ENCODE peak calls at places on chromosomes 12 and 14, in ten cellular contexts. C, R, G, D, J, U, Y, N, X and M are unnamed samples.

GRCh38 chr14:48323655-48324054 is 648.2 kb upstream of the MDGA2 start:
- DNase-seq in C (peak; percentile 66), R (no peak), G (no peak), D (peak; percentile 3), J (no peak), U (no peak), Y (no peak), N (no peak), X (no peak), M (no peak)

GRCh38 chr14:100850841-100851585 is 25.1 kb downstream of the MEG3 start:
- DNase-seq in C (no peak), R (peak; percentile 73), G (peak; percentile 80), D (peak; percentile 27), J (no peak), U (peak; percentile 46), Y (peak; percentile 69), N (peak; percentile 81), X (no peak), M (peak; percentile 32)

GRCh38 chr12:113479193-113479577 is 7.5 kb upstream of the LHX5 start:
- DNase-seq in C (no peak), R (no peak), G (no peak), D (no peak), J (no peak), U (no peak), Y (no peak), N (no peak), X (no peak), M (no peak)

GRCh38 chr12:82326905-82327503 is 31.2 kb downstream of the CCDC59 start:
- DNase-seq in C (peak; percentile 13), R (no peak), G (no peak), D (peak; percentile 58), J (peak; percentile 48), U (no peak), Y (peak; percentile 3), N (peak; percentile 21), X (peak; percentile 25), M (no peak)

GRCh38 chr12:89346741-89347324 is 5.5 kb downstream of the DUSP6 start:
- DNase-seq in C (peak; percentile 74), R (no peak), G (no peak), D (peak; percentile 94), J (peak; percentile 66), U (peak; percentile 3), Y (no peak), N (no peak), X (peak; percentile 83), M (no peak)

GRCh38 chr14:65010211-65010931 is 23.7 kb downstream of the FNTB start:
- DNase-seq in C (no peak), R (no peak), G (no peak), D (no peak), J (no peak), U (no peak), Y (no peak), N (no peak), X (no peak), M (no peak)

GRCh38 chr14:30994681-30995620 is 30.5 kb upstream of the AP4S1 start:
- DNase-seq in C (peak; percentile 74), R (no peak), G (no peak), D (peak; percentile 36), J (no peak), U (no peak), Y (no peak), N (no peak), X (peak; percentile 63), M (no peak)

GRCh38 chr12:15522574-15523187 is 200.4 kb downstream of the PTPRO start:
- DNase-seq in C (peak; percentile 40), R (no peak), G (no peak), D (peak; percentile 73), J (no peak), U (no peak), Y (peak; percentile 21), N (peak; percentile 55), X (peak; percentile 68), M (no peak)

GRCh38 chr14:51462182-51462581 is 189.5 kb upstream of the FRMD6 start:
- DNase-seq in C (no peak), R (no peak), G (no peak), D (no peak), J (no peak), U (no peak), Y (no peak), N (no peak), X (no peak), M (no peak)

GRCh38 chr14:34324363-34324795 is 137.7 kb downstream of the SPTSSA start:
- DNase-seq in C (peak; percentile 23), R (no peak), G (no peak), D (peak; percentile 59), J (peak; percentile 39), U (no peak), Y (peak; percentile 40), N (peak; percentile 53), X (peak; percentile 23), M (peak; percentile 42)

GRCh38 chr12:14260011-14260993 is 105.2 kb upstream of the ATF7IP start:
- DNase-seq in C (peak; percentile 98), R (peak; percentile 83), G (no peak), D (peak; percentile 94), J (no peak), U (no peak), Y (no peak), N (peak; percentile 82), X (peak; percentile 97), M (peak; percentile 78)

GRCh38 chr12:42445891-42446290 is 119.9 kb downstream of the PPHLN1 start:
- DNase-seq in C (no peak), R (no peak), G (no peak), D (no peak), J (no peak), U (no peak), Y (no peak), N (no peak), X (no peak), M (no peak)

GRCh38 chr12:47616440-47616839 is 89.4 kb downstream of the RPAP3 start:
- DNase-seq in C (no peak), R (no peak), G (no peak), D (peak; percentile 13), J (no peak), U (no peak), Y (no peak), N (no peak), X (peak; percentile 9), M (no peak)

GRCh38 chr12:106310687-106311086 is 8.2 kb downstream of the TCP11L2 start:
- DNase-seq in C (no peak), R (no peak), G (no peak), D (no peak), J (no peak), U (no peak), Y (no peak), N (no peak), X (no peak), M (no peak)

GRCh38 chr12:123917337-123917850 is 55.2 kb downstream of the CCDC92 start:
- DNase-seq in C (no peak), R (no peak), G (no peak), D (no peak), J (no peak), U (no peak), Y (no peak), N (no peak), X (no peak), M (no peak)

GRCh38 chr12:49295087-49296001 is at the start of gene PRPH:
- DNase-seq in C (no peak), R (no peak), G (no peak), D (no peak), J (no peak), U (peak; percentile 28), Y (no peak), N (no peak), X (no peak), M (no peak)

GRCh38 chr12:132538336-132539015 is 48.5 kb downstream of the FBRSL1 start:
- DNase-seq in C (no peak), R (no peak), G (no peak), D (no peak), J (no peak), U (no peak), Y (no peak), N (no peak), X (no peak), M (no peak)

GRCh38 chr12:53180931-53181645 is 363 bp upstream of the CSAD start:
- DNase-seq in C (peak; percentile 77), R (no peak), G (peak; percentile 79), D (peak; percentile 70), J (no peak), U (peak; percentile 90), Y (peak; percentile 91), N (peak; percentile 98), X (peak; percentile 73), M (peak; percentile 77)

GRCh38 chr14:53190938-53191337 is 37.8 kb upstream of the DDHD1 start:
- DNase-seq in C (peak; percentile 43), R (no peak), G (peak; percentile 42), D (peak; percentile 38), J (no peak), U (peak; percentile 30), Y (no peak), N (no peak), X (peak; percentile 62), M (no peak)

GRCh38 chr12:107511292-107511691 is 174.3 kb upstream of the PWP1 start:
- DNase-seq in C (peak; percentile 87), R (no peak), G (no peak), D (peak; percentile 14), J (no peak), U (no peak), Y (no peak), N (no peak), X (peak; percentile 46), M (no peak)

GRCh38 chr12:132239392-132239791 is 90.0 kb downstream of the GALNT9 start:
- DNase-seq in C (no peak), R (no peak), G (no peak), D (no peak), J (no peak), U (no peak), Y (no peak), N (no peak), X (no peak), M (no peak)

GRCh38 chr14:102491786-102492522 is 17.6 kb downstream of the ANKRD9 start:
- DNase-seq in C (no peak), R (no peak), G (no peak), D (no peak), J (no peak), U (no peak), Y (no peak), N (no peak), X (no peak), M (no peak)

GRCh38 chr12:9961106-9961505 is 10.1 kb upstream of the CLEC12A start:
- DNase-seq in C (no peak), R (no peak), G (no peak), D (no peak), J (no peak), U (no peak), Y (no peak), N (no peak), X (no peak), M (no peak)

GRCh38 chr12:31507966-31508365 is 83.0 kb downstream of the DENND5B start:
- DNase-seq in C (peak; percentile 64), R (no peak), G (no peak), D (peak; percentile 54), J (no peak), U (no peak), Y (no peak), N (no peak), X (peak; percentile 62), M (no peak)

GRCh38 chr14:105882626-105883025 is 356.2 kb downstream of the TMEM121 start:
- DNase-seq in C (no peak), R (peak; percentile 11), G (peak; percentile 6), D (no peak), J (no peak), U (no peak), Y (no peak), N (peak; percentile 3), X (no peak), M (no peak)

GRCh38 chr12:100668939-100669536 is 95.6 kb downstream of the GAS2L3 start:
- DNase-seq in C (peak; percentile 53), R (no peak), G (peak; percentile 49), D (peak; percentile 81), J (peak; percentile 24), U (peak; percentile 20), Y (peak; percentile 79), N (peak; percentile 78), X (peak; percentile 69), M (peak; percentile 80)